ENCODE peak calls at places on chromosome 13, in five cellular contexts. N is AG04450, X is lung, D is ascending aorta, M is mucosa of descending colon. Q is an unnamed sample. For H3K9me3, the result is how much of the 10 kb centered on the place peaks cover.

GRCh38 chr13:64884976-64885375 is 2345.2 kb downstream of the PCDH9 start:
- DNase-seq in N (no peak), X (no peak), D (no peak), M (no peak), Q (no peak)

GRCh38 chr13:51731759-51732158 is 72.2 kb downstream of the DHRS12 start:
- DNase-seq in N (no peak), X (no peak), D (no peak), M (no peak), Q (no peak)

GRCh38 chr13:26957163-26957562 is 196.6 kb upstream of the GPR12 start:
- DNase-seq in N (no peak), X (no peak), D (no peak), M (no peak), Q (no peak)

GRCh38 chr13:44796597-44797517 is 192.4 kb downstream of the NUFIP1 start:
- DNase-seq in N (no peak), X (no peak), D (no peak), M (no peak), Q (no peak)

GRCh38 chr13:29583073-29583785 is 12.3 kb downstream of the SLC7A1 start:
- DNase-seq in N (no peak), X (no peak), D (no peak), M (no peak), Q (no peak)

GRCh38 chr13:52414963-52415362 is 9.0 kb upstream of the THSD1 start:
- DNase-seq in N (no peak), X (no peak), D (no peak), M (no peak), Q (no peak)

GRCh38 chr13:114067886-114068722 is 64.3 kb downstream of the RASA3 start:
- DNase-seq in N (no peak), X (no peak), D (no peak), M (peak), Q (no peak)

GRCh38 chr13:28650284-28650683 is 8.6 kb upstream of the POMP start:
- DNase-seq in N (no peak), X (no peak), D (no peak), M (no peak), Q (no peak)

GRCh38 chr13:74904547-74904946 is 577.4 kb downstream of the TBC1D4 start:
- DNase-seq in N (no peak), X (no peak), D (no peak), M (no peak), Q (no peak)

GRCh38 chr13:52085416-52085815 is 43.5 kb downstream of the NEK5 start:
- DNase-seq in N (peak), X (no peak), D (no peak), M (no peak), Q (no peak)

GRCh38 chr13:29648760-29649159 is 53.3 kb upstream of the SLC7A1 start:
- DNase-seq in N (no peak), X (no peak), D (no peak), M (no peak), Q (no peak)

GRCh38 chr13:26855071-26855470 is 94.5 kb upstream of the GPR12 start:
- DNase-seq in N (no peak), X (no peak), D (no peak), M (no peak), Q (no peak)

GRCh38 chr13:58587183-58587582 is 955.6 kb downstream of the PCDH17 start:
- DNase-seq in N (no peak), X (no peak), D (no peak), M (no peak), Q (no peak)

GRCh38 chr13:58594978-58595600 is 963.5 kb downstream of the PCDH17 start:
- DNase-seq in N (no peak), X (no peak), D (no peak), M (no peak), Q (no peak)

GRCh38 chr13:58597552-58597951 is 966.0 kb downstream of the PCDH17 start:
- DNase-seq in N (no peak), X (no peak), D (no peak), M (no peak), Q (no peak)

DNA sequence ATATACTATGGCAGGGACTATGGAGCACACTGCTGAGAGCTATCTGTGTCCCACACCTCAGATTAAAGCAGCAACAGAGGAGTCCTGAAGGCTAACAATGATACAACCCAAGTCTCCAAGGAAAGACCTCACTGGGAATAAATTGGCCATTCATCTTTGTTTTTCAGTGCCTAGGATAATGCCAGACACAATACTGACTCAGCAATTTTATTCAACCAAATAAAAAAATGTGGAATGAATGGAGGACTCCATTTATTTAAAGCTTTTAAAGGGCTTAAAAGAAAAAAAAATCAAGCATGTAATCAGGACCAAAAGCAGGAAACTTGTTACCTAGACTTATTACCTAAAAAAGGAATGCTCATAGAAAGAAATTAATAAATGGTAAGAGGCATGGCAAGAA is 960.5 kb downstream of the PCDH17 start:
- DNase-seq in N (no peak), X (no peak), D (no peak), M (no peak), Q (no peak)
- H3K9me3 ChIP-seq in N (under half), X (under half), D (under half), M (under half), Q (under half)

DNA sequence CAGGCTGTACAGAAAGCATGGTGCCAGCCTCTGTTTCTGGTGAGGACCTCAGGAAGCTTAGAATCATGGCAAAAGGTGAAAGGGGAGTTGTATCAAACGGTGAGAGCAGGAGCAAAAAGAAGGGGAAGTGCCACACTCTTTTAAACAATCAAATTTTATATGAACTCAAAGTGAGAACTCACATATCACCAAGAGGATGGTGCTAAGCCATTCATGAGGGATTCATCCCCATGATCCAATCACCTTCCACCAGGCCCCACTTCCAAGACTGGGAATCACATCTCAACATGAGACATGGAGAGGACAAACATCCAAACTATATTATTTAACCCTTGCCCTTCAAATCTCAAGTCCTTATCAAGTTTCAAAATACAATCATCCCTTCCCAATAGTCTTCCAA is 836.7 kb downstream of the SLITRK5 start:
- DNase-seq in N (no peak), X (no peak), D (no peak), M (no peak), Q (no peak)
- H3K9me3 ChIP-seq in N (under half), X (under half), D (under half), M (under half), Q (under half)

GRCh38 chr13:21458457-21458815 is 667 bp downstream of the ZDHHC20 start:
- DNase-seq in N (no peak), X (peak), D (no peak), M (peak), Q (no peak)

GRCh38 chr13:21458816-21459701 is at the start of gene ZDHHC20:
- DNase-seq in N (peak), X (peak), D (peak), M (peak), Q (peak)

DNA sequence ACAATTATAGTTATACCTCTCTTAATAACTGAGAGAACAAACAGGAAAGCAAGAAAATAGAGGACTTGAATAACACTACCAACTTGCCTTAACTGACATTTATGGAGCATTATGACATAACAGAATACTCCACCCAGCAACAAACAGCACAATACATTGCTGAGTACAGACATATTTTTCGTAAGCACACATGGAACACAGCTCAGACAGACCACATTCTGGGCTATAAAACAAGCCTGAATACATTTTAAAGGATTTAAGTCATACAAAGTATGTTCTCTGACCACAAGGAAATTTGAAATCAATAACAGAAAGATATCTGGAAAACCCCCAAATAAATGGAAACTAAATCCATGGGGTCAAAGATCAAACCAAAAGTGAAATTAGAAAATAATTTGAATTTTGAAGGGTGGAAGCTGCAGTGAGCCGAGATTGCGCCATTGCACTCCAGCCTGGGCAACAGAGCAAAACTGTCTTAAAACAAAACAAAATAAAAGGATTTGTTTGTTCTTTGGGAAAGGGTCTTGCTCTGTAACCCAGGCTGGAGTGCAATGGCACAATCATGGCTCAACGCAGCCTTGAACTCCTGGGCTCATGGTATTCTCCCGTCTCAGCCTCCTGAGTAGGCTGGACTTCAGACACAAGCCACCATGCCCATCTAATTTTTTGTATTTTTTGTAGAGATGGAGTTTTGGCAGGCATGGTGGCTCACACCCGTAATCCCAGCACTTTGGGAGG is 5.6 kb downstream of the ZDHHC20 start:
- DNase-seq in N (no peak), X (no peak), D (no peak), M (no peak), Q (no peak)
- H3K9me3 ChIP-seq in N (under half), X (under half), D (under half), M (under half), Q (under half)

DNA sequence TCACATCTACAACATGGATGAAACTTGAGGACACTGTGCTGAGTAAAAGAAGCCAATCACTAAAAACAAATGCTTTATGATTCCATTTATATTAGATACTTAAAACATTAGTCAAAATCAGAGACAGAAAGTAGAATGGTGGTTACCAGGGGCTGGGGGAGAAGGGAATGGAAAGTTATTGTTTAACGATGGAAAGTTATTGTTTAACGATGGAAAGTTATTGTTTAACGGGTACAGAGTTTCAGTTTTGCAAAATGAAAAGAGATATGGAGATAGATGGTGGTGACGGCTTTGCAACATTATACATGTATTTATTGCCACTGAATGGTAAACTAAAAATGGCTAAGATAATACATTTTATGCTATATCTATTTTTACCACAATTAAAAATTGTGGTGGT is 160.6 kb downstream of the TUBA3C start:
- DNase-seq in N (no peak), X (no peak), D (no peak), M (no peak), Q (no peak)
- H3K9me3 ChIP-seq in N (under half), X (under half), D (under half), M (half or more), Q (under half)

DNA sequence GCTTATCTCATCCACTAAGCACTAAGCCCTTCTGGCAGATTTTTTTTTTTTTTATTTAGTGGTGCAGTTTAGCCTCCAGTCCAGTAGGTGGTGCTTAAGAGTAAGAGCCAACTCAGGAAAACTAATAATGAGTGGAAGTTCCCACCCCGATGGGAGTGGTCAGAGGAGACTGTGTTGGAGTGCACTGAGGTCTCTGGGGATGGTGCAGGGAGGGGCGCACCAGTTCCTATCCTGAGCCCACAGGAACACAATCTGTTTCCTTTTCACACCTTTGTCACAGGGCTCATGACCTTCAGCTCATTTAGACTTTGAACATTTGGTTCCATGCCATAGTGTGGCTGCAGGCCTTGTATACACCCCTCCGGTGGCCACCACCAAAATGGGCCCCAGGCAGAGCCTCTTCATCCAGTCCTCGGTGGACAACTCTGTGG is 367.4 kb downstream of the SPRY2 start:
- DNase-seq in N (no peak), X (no peak), D (no peak), M (no peak), Q (no peak)
- H3K9me3 ChIP-seq in N (under half), X (under half), D (under half), M (under half), Q (under half)

DNA sequence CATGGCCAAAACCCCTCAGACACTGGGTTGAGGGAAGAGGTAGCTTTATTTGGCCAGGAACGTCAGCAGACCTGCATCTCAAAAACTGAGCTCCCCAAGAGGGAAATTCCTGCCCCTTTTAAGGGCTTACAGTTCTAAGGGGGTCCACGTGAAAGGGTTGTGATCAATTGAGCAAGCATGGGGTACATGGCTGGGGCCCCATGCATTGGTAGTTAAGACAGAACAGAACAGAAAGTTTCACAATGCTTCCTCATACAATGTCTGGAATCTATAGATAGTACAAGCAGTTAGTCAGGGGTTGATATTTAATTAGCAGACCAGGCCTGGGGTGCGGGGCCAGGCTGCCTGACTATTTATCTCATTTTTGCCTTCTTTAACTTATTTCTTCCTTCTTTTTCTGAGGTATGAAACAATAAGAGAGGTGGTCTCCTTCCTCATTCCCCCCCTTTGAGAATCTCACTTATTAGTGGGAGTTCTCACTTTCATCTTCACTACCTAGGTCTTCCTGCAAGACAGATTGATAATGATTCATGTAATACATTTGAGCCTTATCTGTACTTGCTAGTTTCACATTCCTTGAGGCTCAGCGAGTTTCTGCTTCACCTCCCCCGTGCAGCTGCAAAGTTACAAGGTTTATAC is 84.8 kb downstream of the SLC25A15 start:
- DNase-seq in N (no peak), X (no peak), D (no peak), M (no peak), Q (no peak)
- H3K9me3 ChIP-seq in N (under half), X (under half), D (half or more), M (half or more), Q (half or more)

DNA sequence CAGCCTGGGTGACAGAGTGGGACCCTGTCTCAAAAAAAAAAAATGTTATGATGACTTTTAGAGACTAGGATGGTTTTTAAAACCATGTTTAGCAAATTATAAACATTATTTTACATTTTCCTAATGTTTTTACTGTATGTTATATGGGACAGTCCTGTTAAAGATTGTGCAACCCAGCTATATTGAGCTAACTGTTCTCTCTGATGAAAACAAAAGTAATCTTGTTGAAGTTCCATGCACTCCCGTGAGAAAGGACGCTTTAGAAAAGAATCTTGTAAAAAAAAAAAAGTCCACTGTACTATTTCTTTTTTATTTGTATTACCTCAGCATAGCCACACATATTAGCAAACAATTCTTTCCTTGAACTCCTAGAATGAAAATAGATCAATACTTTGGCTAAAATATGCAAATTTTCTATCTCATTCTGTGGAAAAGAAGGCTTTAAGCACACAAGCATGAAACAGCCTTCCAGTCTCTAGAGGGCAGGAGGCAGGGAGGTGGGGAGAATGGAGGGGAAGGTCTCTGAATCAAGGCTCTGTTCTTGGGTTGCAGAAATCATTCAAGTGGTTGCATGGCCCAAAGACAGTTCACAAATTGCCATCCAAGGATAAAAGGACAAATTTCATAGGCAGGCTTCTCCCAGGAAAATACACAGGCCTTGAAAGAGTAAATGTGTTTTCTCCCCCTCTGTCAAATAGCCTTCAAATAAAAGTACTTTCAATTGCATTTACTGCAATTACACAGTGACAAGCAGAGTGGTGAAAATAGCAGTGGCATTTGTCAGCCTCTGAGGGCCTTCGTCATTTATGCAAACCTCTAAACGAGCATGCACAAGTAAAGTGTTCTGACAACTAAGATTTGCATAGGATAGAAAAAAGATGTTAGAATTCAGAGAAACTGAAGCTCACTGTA is 451.0 kb downstream of the DCT start:
- DNase-seq in N (no peak), X (no peak), D (no peak), M (no peak), Q (no peak)
- H3K9me3 ChIP-seq in N (under half), X (under half), D (under half), M (under half), Q (under half)

GRCh38 chr13:80050252-80050651 is 290.7 kb downstream of the SPRY2 start:
- DNase-seq in N (no peak), X (no peak), D (no peak), M (no peak), Q (no peak)
- H3K9me3 ChIP-seq in N (under half), X (under half), D (under half), M (under half), Q (under half)

GRCh38 chr13:46721054-46721453 is 75.9 kb downstream of the ESD start:
- DNase-seq in N (peak), X (no peak), D (peak), M (no peak), Q (no peak)
- H3K9me3 ChIP-seq in N (under half), X (under half), D (under half), M (under half), Q (under half)

GRCh38 chr13:108060111-108060510 is 155.2 kb downstream of the LIG4 start:
- DNase-seq in N (no peak), X (no peak), D (no peak), M (no peak), Q (no peak)
- H3K9me3 ChIP-seq in N (under half), X (under half), D (under half), M (under half), Q (under half)

Q was measured in esophagus squamous epithelium.